ENCODE peak calls at places on chromosomes 2 and 18, in nine cellular contexts. T is SK-N-SH, B is NCI-H2081, O is LHCN-M2, H is foreskin fibroblast, V is NCI-H1417, X is NCI-H524, A is suprapubic skin, Z is ACHN. Q is an unnamed sample.
A peak's percentile ranks its signal among the peaks of the same experiment; 100 is the strongest.

GRCh38 chr2:128329607-128330006 is 10.9 kb upstream of the HS6ST1 start:
- DNase-seq in T (no peak), V (no peak), A (no peak), O (no peak), B (no peak), H (no peak), X (no peak), Z (no peak), Q (no peak)

GRCh38 chr18:26700728-26701127 is 152.4 kb upstream of the KCTD1 start:
- DNase-seq in A (no peak), B (no peak), H (no peak), V (no peak), X (no peak), T (no peak), O (no peak), Z (no peak), Q (no peak)

GRCh38 chr2:172234716-172235661 is 132.3 kb upstream of the DLX2 start:
- DNase-seq in A (no peak), V (peak; percentile 72), X (peak; percentile 51), O (peak; percentile 44), T (peak; percentile 77), H (no peak), B (peak; percentile 73), Z (no peak), Q (no peak)

GRCh38 chr18:51196116-51196810 is 1.2 kb downstream of the MEX3C start:
- DNase-seq in O (peak; percentile 30), V (peak; percentile 70), X (peak; percentile 20), Z (peak; percentile 25), A (peak; percentile 84), H (no peak), T (no peak), B (no peak), Q (peak; percentile 27)

GRCh38 chr2:238847841-238848565 is at the start of gene TWIST2:
- DNase-seq in A (peak; percentile 94), V (peak; percentile 22), Z (peak; percentile 77), H (peak; percentile 96), O (peak; percentile 82), B (no peak), X (peak; percentile 47), T (peak; percentile 56), Q (no peak)

GRCh38 chr2:11701831-11702301 is 31.9 kb upstream of the NTSR2 start:
- DNase-seq in B (no peak), T (no peak), O (no peak), Z (no peak), V (no peak), X (peak; percentile 96), A (no peak), H (no peak), Q (no peak)

GRCh38 chr2:88024509-88024908 is 8.2 kb upstream of the RNU2-63P start:
- DNase-seq in T (no peak), O (no peak), B (no peak), V (no peak), Z (no peak), H (no peak), A (no peak), X (no peak), Q (no peak)

GRCh38 chr2:221195829-221196228 is 376.3 kb downstream of the EPHA4 start:
- DNase-seq in H (no peak), X (no peak), V (no peak), O (no peak), T (no peak), B (no peak), A (no peak), Z (no peak), Q (no peak)

GRCh38 chr2:38581193-38582147 is 21.3 kb downstream of the HNRNPLL start:
- DNase-seq in B (peak; percentile 80), Z (peak; percentile 80), X (peak; percentile 80), A (no peak), H (peak; percentile 43), T (peak; percentile 44), V (peak; percentile 37), O (peak; percentile 73), Q (peak; percentile 64)

GRCh38 chr2:120881981-120882788 is 146.5 kb downstream of the GLI2 start:
- DNase-seq in A (no peak), V (no peak), T (peak; percentile 90), Z (no peak), B (no peak), X (no peak), H (no peak), O (no peak), Q (no peak)

GRCh38 chr2:71243548-71244301 is 16.8 kb upstream of the PAIP2B start:
- DNase-seq in T (peak; percentile 50), Z (no peak), A (no peak), H (no peak), B (peak; percentile 35), X (peak; percentile 12), O (no peak), V (no peak), Q (no peak)

GRCh38 chr2:134389331-134389835 is 135.5 kb downstream of the MGAT5 start:
- DNase-seq in O (no peak), X (peak; percentile 98), T (peak; percentile 24), Z (no peak), B (no peak), A (no peak), H (no peak), V (no peak), Q (no peak)

GRCh38 chr18:26017929-26018328 is 72.5 kb downstream of the SS18 start:
- DNase-seq in Z (peak; percentile 17), H (no peak), X (peak; percentile 53), T (no peak), A (no peak), B (no peak), O (peak; percentile 7), V (no peak), Q (no peak)

GRCh38 chr2:63484901-63485300 is 103.4 kb downstream of the WDPCP start:
- DNase-seq in T (no peak), A (no peak), Z (no peak), B (no peak), X (no peak), V (no peak), H (no peak), O (no peak), Q (no peak)

GRCh38 chr2:72475246-72475645 is 327.6 kb upstream of the CYP26B1 start:
- DNase-seq in Z (no peak), A (no peak), T (no peak), B (no peak), X (no peak), V (no peak), O (no peak), H (no peak), Q (no peak)

Q was measured in memory B cell.